ENCODE peak calls at places on chromosomes 11 and 22, in four cellular contexts. One of them, this sample, is unnamed.

GRCh38 chr22:35604671-35605457 is 12.3 kb downstream of the MB start:
- DNase-seq in HepG2: no peak
- DNase-seq in K562: peak
- DNase-seq in H1: no peak
- DNase-seq in this sample: no peak

GRCh38 chr11:128406365-128406706 is 181.0 kb downstream of the ETS1 start:
- DNase-seq in HepG2: no peak
- DNase-seq in K562: no peak
- DNase-seq in H1: no peak
- DNase-seq in this sample: no peak

GRCh38 chr11:78179459-78180071 is 8.9 kb downstream of the KCTD21 start:
- DNase-seq in HepG2: peak
- DNase-seq in K562: no peak
- DNase-seq in H1: no peak
- DNase-seq in this sample: no peak

GRCh38 chr11:75194147-75194546 is 43.2 kb downstream of the SLCO2B1 start:
- DNase-seq in HepG2: no peak
- DNase-seq in K562: no peak
- DNase-seq in H1: no peak
- DNase-seq in this sample: no peak

GRCh38 chr22:43749473-43749872 is 62.6 kb downstream of the EFCAB6 start:
- DNase-seq in HepG2: no peak
- DNase-seq in K562: no peak
- DNase-seq in H1: no peak
- DNase-seq in this sample: peak

GRCh38 chr22:22855085-22855484 is 32.5 kb upstream of the IGLL5 start:
- DNase-seq in HepG2: no peak
- DNase-seq in K562: no peak
- DNase-seq in H1: no peak
- DNase-seq in this sample: no peak

GRCh38 chr11:127862406-127862805 is 725.0 kb downstream of the ETS1 start:
- DNase-seq in HepG2: no peak
- DNase-seq in K562: no peak
- DNase-seq in H1: no peak
- DNase-seq in this sample: no peak

GRCh38 chr11:90476442-90477007 is 253.7 kb upstream of the CHORDC1 start:
- DNase-seq in HepG2: peak
- DNase-seq in K562: no peak
- DNase-seq in H1: no peak
- DNase-seq in this sample: peak

GRCh38 chr11:107999759-108000455 is 8.8 kb upstream of the CUL5 start:
- DNase-seq in HepG2: peak
- DNase-seq in K562: peak
- DNase-seq in H1: peak
- DNase-seq in this sample: peak

GRCh38 chr11:118988280-118988679 is 9.7 kb upstream of the CENATAC start:
- DNase-seq in HepG2: no peak
- DNase-seq in K562: no peak
- DNase-seq in H1: no peak
- DNase-seq in this sample: no peak

GRCh38 chr11:57482782-57483569 is 22.6 kb downstream of the RTN4RL2 start:
- DNase-seq in HepG2: no peak
- DNase-seq in K562: no peak
- DNase-seq in H1: peak
- DNase-seq in this sample: peak

GRCh38 chr11:102530558-102530957 is at the start of gene MMP7:
- DNase-seq in HepG2: no peak
- DNase-seq in K562: no peak
- DNase-seq in H1: no peak
- DNase-seq in this sample: no peak

GRCh38 chr11:90512846-90513245 is 290.0 kb upstream of the CHORDC1 start:
- DNase-seq in HepG2: no peak
- DNase-seq in K562: no peak
- DNase-seq in H1: no peak
- DNase-seq in this sample: no peak

GRCh38 chr11:130813638-130814037 is 102.6 kb downstream of the SNX19 start:
- DNase-seq in HepG2: no peak
- DNase-seq in K562: no peak
- DNase-seq in H1: no peak
- DNase-seq in this sample: no peak

GRCh38 chr22:44384981-44385610 is 72.3 kb upstream of the SHISAL1 start:
- DNase-seq in HepG2: no peak
- DNase-seq in K562: no peak
- DNase-seq in H1: no peak
- DNase-seq in this sample: no peak

GRCh38 chr22:44243761-44244160 is 63.0 kb downstream of the PARVG start:
- DNase-seq in HepG2: no peak
- DNase-seq in K562: no peak
- DNase-seq in H1: peak
- DNase-seq in this sample: no peak

GRCh38 chr11:122305426-122305825 is 189.4 kb upstream of the BLID start:
- DNase-seq in HepG2: no peak
- DNase-seq in K562: no peak
- DNase-seq in H1: no peak
- DNase-seq in this sample: no peak

GRCh38 chr11:31903225-31904074 is 92.3 kb upstream of the PAX6 start:
- DNase-seq in HepG2: no peak
- DNase-seq in K562: no peak
- DNase-seq in H1: no peak
- DNase-seq in this sample: no peak

GRCh38 chr11:93648168-93648567 is 13.3 kb upstream of the CEP295 start:
- DNase-seq in HepG2: peak
- DNase-seq in K562: peak
- DNase-seq in H1: no peak
- DNase-seq in this sample: no peak

DNA sequence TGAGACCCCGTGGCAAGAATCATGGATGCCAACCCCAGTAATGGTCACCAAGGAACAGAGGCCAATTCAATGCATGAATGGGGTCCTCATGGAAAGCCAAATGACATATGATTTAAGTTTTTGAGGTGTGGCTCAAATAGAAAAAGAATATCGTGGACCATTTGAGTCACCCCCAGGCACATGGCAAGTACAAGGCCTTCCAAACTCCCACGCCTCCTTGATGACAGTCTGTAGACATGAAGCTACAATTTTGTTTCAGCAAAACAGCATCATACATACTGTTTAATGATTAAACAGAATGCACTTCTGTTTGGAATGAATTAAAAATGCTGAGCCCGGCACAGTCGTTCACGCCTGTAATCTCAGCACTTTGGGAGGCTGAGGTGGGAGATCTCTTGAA is 7.4 kb downstream of the FADD start:
- DNase-seq in HepG2: no peak
- DNase-seq in K562: no peak
- DNase-seq in H1: no peak
- DNase-seq in this sample: no peak
- TF ChIP-seq SP1 in HepG2: no peak
- TF ChIP-seq SP1 in K562: no peak
- TF ChIP-seq SP1 in H1: no peak
- TF ChIP-seq SP1 in this sample: no peak

DNA sequence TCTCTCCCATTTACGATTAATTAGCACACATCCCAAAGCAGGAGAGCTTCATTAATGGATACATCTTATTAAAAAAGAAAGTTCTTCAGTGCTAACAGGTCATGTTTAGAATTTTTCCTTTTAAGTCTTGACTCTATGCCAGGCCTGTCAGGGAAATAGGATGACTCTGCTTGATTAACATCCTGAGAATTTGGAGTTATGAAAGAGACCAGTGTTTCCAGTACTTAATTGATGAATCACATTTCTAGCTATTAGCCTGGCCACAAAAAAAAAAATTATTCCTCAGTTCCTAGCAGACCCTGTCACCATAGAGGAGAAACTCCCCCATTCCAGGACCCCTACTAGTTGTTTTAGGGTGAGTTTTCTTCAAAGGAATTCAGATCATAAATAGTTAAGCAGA is 23.6 kb upstream of the ME3 start:
- DNase-seq in HepG2: peak
- DNase-seq in K562: no peak
- DNase-seq in H1: no peak
- DNase-seq in this sample: no peak
- TF ChIP-seq JUN in HepG2: no peak
- TF ChIP-seq JUN in K562: no peak
- TF ChIP-seq JUN in H1: no peak
- TF ChIP-seq JUN in this sample: no peak

DNA sequence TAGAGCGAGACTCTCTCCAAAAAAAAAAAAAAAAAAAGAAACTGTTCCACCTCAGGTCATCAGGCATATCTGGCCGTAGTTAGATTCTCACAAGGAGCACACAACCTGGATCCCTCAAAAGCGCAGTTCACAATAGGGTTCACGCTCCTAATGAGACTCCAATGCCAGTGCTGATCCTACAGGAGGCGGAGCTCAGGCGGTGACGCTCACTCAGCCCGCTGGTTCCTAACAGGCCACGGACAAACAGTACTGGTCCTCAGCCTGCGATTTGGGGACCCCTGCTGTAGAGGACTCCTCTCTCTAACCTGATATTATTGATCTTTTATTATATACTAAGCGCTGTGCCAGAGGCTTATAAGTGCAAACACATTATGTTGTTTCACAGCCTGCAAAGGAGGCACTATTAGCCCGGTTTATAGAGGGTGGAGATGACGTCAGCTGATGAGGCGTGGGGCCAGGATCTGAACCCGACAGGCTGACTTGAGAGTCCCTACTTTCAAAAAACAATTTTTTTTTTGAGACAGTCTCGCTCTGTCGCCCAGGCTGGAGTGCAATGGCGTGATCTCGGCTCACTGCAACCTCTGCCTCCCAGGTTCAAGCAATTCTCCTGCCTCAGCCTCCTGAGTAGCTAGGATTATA is 4.9 kb upstream of the MAFF start:
- DNase-seq in HepG2: no peak
- DNase-seq in K562: no peak
- DNase-seq in H1: peak
- DNase-seq in this sample: no peak
- TF ChIP-seq SP1 in HepG2: no peak
- TF ChIP-seq SP1 in K562: no peak
- TF ChIP-seq SP1 in H1: no peak
- TF ChIP-seq SP1 in this sample: no peak

DNA sequence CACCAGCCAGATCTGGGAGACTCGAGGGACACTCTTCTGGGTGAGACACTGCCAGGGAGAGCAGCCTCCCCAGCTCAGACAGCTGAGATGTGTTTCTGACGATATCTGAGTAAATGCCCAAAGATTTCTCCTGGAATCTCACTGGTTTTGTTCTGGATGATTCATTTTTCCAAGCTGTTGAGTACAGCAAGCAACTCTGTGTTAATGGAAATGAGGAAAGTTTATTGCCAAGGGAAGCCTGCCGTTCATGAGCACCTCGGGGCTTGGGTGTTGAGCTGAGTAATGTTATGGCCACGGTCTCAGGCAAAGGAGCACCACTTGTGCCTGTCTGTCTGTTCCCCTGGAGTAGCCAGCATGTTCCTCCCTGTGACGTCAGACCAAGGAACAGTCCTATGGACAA is 1132.4 kb downstream of the BRD1 start:
- DNase-seq in HepG2: no peak
- DNase-seq in K562: no peak
- DNase-seq in H1: no peak
- DNase-seq in this sample: no peak
- TF ChIP-seq JUN in HepG2: no peak
- TF ChIP-seq JUN in K562: no peak
- TF ChIP-seq JUN in H1: no peak
- TF ChIP-seq JUN in this sample: no peak

GRCh38 chr11:67667490-67668190 is 6.8 kb downstream of the ALDH3B2 start:
- DNase-seq in HepG2: no peak
- DNase-seq in K562: no peak
- DNase-seq in H1: no peak
- DNase-seq in this sample: no peak

GRCh38 chr11:67666676-67667489 is 7.5 kb downstream of the ALDH3B2 start:
- DNase-seq in HepG2: no peak
- DNase-seq in K562: no peak
- DNase-seq in H1: no peak
- DNase-seq in this sample: no peak

GRCh38 chr11:67664696-67665536 is 9.5 kb downstream of the ALDH3B2 start:
- DNase-seq in HepG2: no peak
- DNase-seq in K562: peak
- DNase-seq in H1: no peak
- DNase-seq in this sample: no peak

GRCh38 chr11:67665537-67666302 is 8.7 kb downstream of the ALDH3B2 start:
- DNase-seq in HepG2: no peak
- DNase-seq in K562: peak
- DNase-seq in H1: no peak
- DNase-seq in this sample: no peak

GRCh38 chr11:67666303-67666645 is 8.1 kb downstream of the ALDH3B2 start:
- DNase-seq in HepG2: no peak
- DNase-seq in K562: no peak
- DNase-seq in H1: no peak
- DNase-seq in this sample: no peak
- TF ChIP-seq SP1 in HepG2: no peak
- TF ChIP-seq SP1 in K562: no peak
- TF ChIP-seq SP1 in H1: no peak
- TF ChIP-seq SP1 in this sample: no peak

DNA sequence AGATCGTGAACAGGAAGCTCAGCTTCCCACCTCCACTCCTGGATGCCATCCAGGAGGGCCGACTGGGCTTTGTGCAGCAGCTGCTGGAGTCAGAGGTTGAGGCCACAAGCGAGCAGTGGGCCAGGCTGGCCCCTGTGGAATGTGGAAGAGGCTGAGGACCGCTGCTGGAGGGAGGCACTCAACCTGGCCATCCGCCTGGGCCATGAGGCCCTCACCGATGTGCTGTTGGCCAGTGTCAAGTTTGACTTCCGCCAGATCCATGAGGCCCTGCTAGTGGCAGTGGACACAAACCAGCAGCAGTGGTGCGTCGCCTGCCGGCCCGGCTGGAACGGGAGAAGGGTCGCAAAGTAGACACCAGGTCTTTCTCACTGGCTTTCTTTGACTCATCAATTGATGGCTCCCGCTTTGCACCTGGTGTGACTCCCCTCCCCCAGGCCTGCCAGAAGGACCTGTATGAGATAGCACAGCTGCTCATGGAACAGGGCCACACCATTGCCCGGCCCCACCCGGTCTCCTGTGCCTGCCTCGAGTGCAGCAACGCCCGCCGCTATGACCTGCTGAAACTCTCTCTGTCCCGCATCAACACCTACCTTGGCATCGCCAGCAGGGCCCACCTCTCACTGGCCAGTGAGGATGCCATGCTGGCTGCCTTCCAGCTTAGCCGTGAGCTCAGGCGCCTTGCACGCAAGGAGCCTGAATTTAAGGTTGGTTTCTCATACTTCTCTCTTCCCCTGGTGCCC is 24.9 kb downstream of the ART5 start:
- DNase-seq in HepG2: no peak
- DNase-seq in K562: no peak
- DNase-seq in H1: no peak
- DNase-seq in this sample: no peak
- TF ChIP-seq JUN in HepG2: no peak
- TF ChIP-seq JUN in K562: no peak
- TF ChIP-seq JUN in H1: no peak
- TF ChIP-seq JUN in this sample: no peak

DNA sequence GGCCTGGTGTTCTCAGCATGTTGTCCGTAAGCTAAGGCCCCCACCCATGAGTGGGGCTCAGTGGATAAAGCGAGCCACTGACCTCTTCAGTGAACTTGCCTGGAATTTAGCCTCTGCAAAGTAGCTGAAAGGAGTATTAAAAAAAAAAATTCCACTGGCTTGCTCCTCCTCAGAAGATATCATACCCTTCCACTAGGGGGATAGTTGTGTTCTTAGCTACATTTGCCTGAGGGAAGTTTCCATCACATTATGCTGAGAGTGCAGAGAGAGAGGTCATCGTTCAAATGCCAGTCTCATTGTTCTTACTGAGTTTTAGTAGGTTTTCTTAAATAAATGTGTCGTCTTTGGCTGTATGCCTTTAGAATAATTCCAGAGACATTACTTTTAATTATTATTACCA is 879.7 kb downstream of the JRKL start:
- DNase-seq in HepG2: peak
- DNase-seq in K562: no peak
- DNase-seq in H1: no peak
- DNase-seq in this sample: no peak
- TF ChIP-seq SP1 in HepG2: no peak
- TF ChIP-seq SP1 in K562: no peak
- TF ChIP-seq SP1 in H1: no peak
- TF ChIP-seq SP1 in this sample: no peak

This sample was measured in WTC11.